ENCODE peak calls at places on chromosomes 16 and 17, in six cellular contexts. R is GM12865, K is NCI-H1930, P is M059J, L is GM12864, I is H7. M is an unnamed sample.

GRCh38 chr17:32671891-32672290 is 185.1 kb downstream of the CDK5R1 start:
- DNase-seq in R (no peak), K (no peak), P (no peak), L (no peak), I (no peak), M (no peak)

GRCh38 chr16:89324056-89325010 is 106.8 kb downstream of the ZNF778 start:
- DNase-seq in R (peak), K (no peak), P (peak), L (peak), I (no peak), M (no peak)

GRCh38 chr17:82948957-82949356 is 109.1 kb upstream of the ZNF750 start:
- DNase-seq in R (no peak), K (no peak), P (no peak), L (no peak), I (no peak), M (no peak)

GRCh38 chr16:86740817-86741799 is 162.8 kb downstream of the FOXL1 start:
- DNase-seq in R (no peak), K (no peak), P (peak), L (no peak), I (peak), M (no peak)

GRCh38 chr17:81328925-81329278 is 33.8 kb upstream of the SLC38A10 start:
- DNase-seq in R (no peak), K (no peak), P (peak), L (no peak), I (peak), M (peak)

GRCh38 chr16:58511933-58512815 is 3.1 kb upstream of the SETD6 start:
- DNase-seq in R (peak), K (peak), P (peak), L (no peak), I (peak), M (peak)

GRCh38 chr17:64256913-64257807 is 5.9 kb downstream of the TEX2 start:
- DNase-seq in R (no peak), K (no peak), P (peak), L (no peak), I (no peak), M (peak)

GRCh38 chr17:5272313-5272712 is 9.8 kb upstream of the RABEP1 start:
- DNase-seq in R (no peak), K (no peak), P (no peak), L (no peak), I (no peak), M (peak)

GRCh38 chr16:56615353-56615752 is 7.0 kb downstream of the MT2A start:
- DNase-seq in R (no peak), K (no peak), P (peak), L (no peak), I (no peak), M (peak)

GRCh38 chr17:78903101-78903779 is at the start of gene CEP295NL:
- DNase-seq in R (peak), K (no peak), P (peak), L (no peak), I (peak), M (no peak)

GRCh38 chr17:43825567-43825966 is 7.4 kb downstream of the MPP3 start:
- DNase-seq in R (no peak), K (no peak), P (no peak), L (no peak), I (no peak), M (no peak)

GRCh38 chr17:8488491-8488890 is 52.8 kb downstream of the NDEL1 start:
- DNase-seq in R (no peak), K (no peak), P (no peak), L (no peak), I (peak), M (no peak)

GRCh38 chr17:12620200-12620720 is 45.4 kb upstream of the MYOCD start:
- DNase-seq in R (no peak), K (no peak), P (peak), L (no peak), I (peak), M (no peak)

GRCh38 chr16:28543072-28543471 is 4.3 kb upstream of the NUPR1 start:
- DNase-seq in R (peak), K (no peak), P (no peak), L (no peak), I (no peak), M (no peak)

GRCh38 chr16:19210968-19211367 is 42.9 kb downstream of the SYT17 start:
- DNase-seq in R (peak), K (no peak), P (no peak), L (peak), I (no peak), M (no peak)

GRCh38 chr17:50170662-50171370 is 5.0 kb downstream of the SGCA start:
- DNase-seq in R (peak), K (no peak), P (peak), L (no peak), I (no peak), M (peak)

GRCh38 chr17:39165178-39165843 is 650 bp downstream of the ARL5C start:
- DNase-seq in R (no peak), K (no peak), P (no peak), L (no peak), I (peak), M (no peak)

GRCh38 chr16:79278506-79278905 is 322.0 kb downstream of the MAF start:
- DNase-seq in R (peak), K (no peak), P (no peak), L (peak), I (no peak), M (no peak)

GRCh38 chr17:34171245-34171818 is 83.8 kb upstream of the CCL2 start:
- DNase-seq in R (peak), K (peak), P (peak), L (peak), I (peak), M (peak)

GRCh38 chr17:10120749-10121148 is 77.7 kb downstream of the GAS7 start:
- DNase-seq in R (no peak), K (no peak), P (no peak), L (no peak), I (no peak), M (no peak)

GRCh38 chr16:22191966-22192260 is 14.2 kb upstream of the EEF2K start:
- DNase-seq in R (peak), K (no peak), P (no peak), L (no peak), I (no peak), M (peak)

GRCh38 chr16:13471036-13471435 is 448.9 kb upstream of the ERCC4 start:
- DNase-seq in R (no peak), K (no peak), P (no peak), L (no peak), I (peak), M (no peak)

GRCh38 chr16:19329932-19330331 is 44.4 kb downstream of the CLEC19A start:
- DNase-seq in R (no peak), K (no peak), P (peak), L (no peak), I (no peak), M (peak)

GRCh38 chr17:58302171-58302918 is 21.6 kb upstream of the MPO start:
- DNase-seq in R (no peak), K (no peak), P (no peak), L (no peak), I (peak), M (no peak)

GRCh38 chr16:80931985-80932720 is 74.5 kb downstream of the CMC2 start:
- DNase-seq in R (peak), K (peak), P (peak), L (no peak), I (peak), M (peak)

GRCh38 chr17:62322313-62322712 is 58.0 kb upstream of the EFCAB3 start:
- DNase-seq in R (no peak), K (no peak), P (no peak), L (no peak), I (no peak), M (no peak)

GRCh38 chr16:75064403-75065148 is 52.0 kb downstream of the LDHD start:
- DNase-seq in R (no peak), K (no peak), P (no peak), L (no peak), I (no peak), M (no peak)

GRCh38 chr17:50428831-50429424 is 2.9 kb downstream of the ACSF2 start:
- DNase-seq in R (no peak), K (no peak), P (no peak), L (no peak), I (no peak), M (peak)

GRCh38 chr16:57593021-57593420 is 35.4 kb upstream of the ADGRG1 start:
- DNase-seq in R (no peak), K (no peak), P (no peak), L (no peak), I (no peak), M (no peak)